ENCODE peak calls at places on chromosomes 12 and 14, in nine cellular contexts. I is GM23248, O is fibroblast of lung, U is astrocyte, J is A673, B is hepatocyte, C is neural progenitor cell, E is PC-9, G is HCT116. K is an unnamed sample.

GRCh38 chr14:74652541-74652940 is 40.5 kb upstream of the LTBP2 start:
- DNase-seq in I (no peak), O (no peak), U (no peak), J (no peak), B (no peak), C (no peak), E (no peak), G (no peak), K (no peak)

GRCh38 chr14:68466491-68466977 is 326.3 kb downstream of the ZFP36L1 start:
- DNase-seq in I (peak; percentile 92), O (peak; percentile 91), U (peak; percentile 99), J (no peak), B (peak; percentile 57), C (no peak), E (peak; percentile 100), G (peak; percentile 78), K (no peak)

GRCh38 chr12:107337354-107338095 is 244.2 kb upstream of the CRY1 start:
- DNase-seq in I (peak; percentile 76), O (no peak), U (no peak), J (no peak), B (no peak), C (no peak), E (peak; percentile 72), G (no peak), K (no peak)

GRCh38 chr12:99767809-99768208 is 120.3 kb downstream of the GARIN6 start:
- DNase-seq in I (peak; percentile 56), O (peak; percentile 42), U (peak; percentile 1), J (peak; percentile 36), B (peak; percentile 8), C (no peak), E (no peak), G (peak; percentile 7), K (peak; percentile 26)

GRCh38 chr14:99524091-99524661 is 43.0 kb downstream of the CCNK start:
- DNase-seq in I (no peak), O (no peak), U (peak; percentile 56), J (no peak), B (no peak), C (no peak), E (no peak), G (no peak), K (no peak)

GRCh38 chr12:94704452-94704871 is 54.1 kb upstream of the TMCC3 start:
- DNase-seq in I (peak; percentile 84), O (peak; percentile 97), U (peak; percentile 86), J (no peak), B (peak; percentile 78), C (no peak), E (peak; percentile 82), G (no peak), K (no peak)

GRCh38 chr14:34355584-34356266 is 106.3 kb downstream of the SPTSSA start:
- DNase-seq in I (peak; percentile 88), O (peak; percentile 73), U (peak; percentile 92), J (no peak), B (no peak), C (no peak), E (peak; percentile 47), G (no peak), K (peak; percentile 52)

GRCh38 chr14:80428171-80428570 is 216.9 kb upstream of the DIO2 start:
- DNase-seq in I (peak; percentile 29), O (no peak), U (peak; percentile 72), J (no peak), B (no peak), C (no peak), E (no peak), G (no peak), K (no peak)

GRCh38 chr12:94841171-94841570 is 162.3 kb downstream of the NDUFA12 start:
- DNase-seq in I (no peak), O (peak; percentile 68), U (no peak), J (no peak), B (peak; percentile 18), C (no peak), E (no peak), G (no peak), K (no peak)

GRCh38 chr12:131833896-131834641 is 5.9 kb downstream of the MMP17 start:
- DNase-seq in I (peak; percentile 60), O (peak; percentile 40), U (peak; percentile 16), J (peak; percentile 66), B (peak; percentile 10), C (peak; percentile 69), E (no peak), G (no peak), K (no peak)

GRCh38 chr14:73403181-73403752 is 55.1 kb downstream of the NUMB start:
- DNase-seq in I (no peak), O (no peak), U (no peak), J (no peak), B (no peak), C (no peak), E (no peak), G (no peak), K (no peak)

GRCh38 chr12:131758016-131758739 is 47.3 kb downstream of the SFSWAP start:
- DNase-seq in I (no peak), O (no peak), U (no peak), J (no peak), B (no peak), C (no peak), E (no peak), G (no peak), K (no peak)

GRCh38 chr14:24337824-24338175 is 2.0 kb downstream of the RIPK3 start:
- DNase-seq in I (no peak), O (no peak), U (no peak), J (no peak), B (no peak), C (no peak), E (no peak), G (no peak), K (no peak)

GRCh38 chr14:24340606-24341005 is 815 bp upstream of the RIPK3 start:
- DNase-seq in I (no peak), O (no peak), U (no peak), J (no peak), B (no peak), C (no peak), E (no peak), G (no peak), K (no peak)

GRCh38 chr14:24338843-24339242 is 948 bp downstream of the RIPK3 start:
- DNase-seq in I (no peak), O (no peak), U (no peak), J (no peak), B (no peak), C (no peak), E (no peak), G (no peak), K (no peak)

GRCh38 chr14:24337144-24337823 is 2.4 kb upstream of the ADCY4 start:
- DNase-seq in I (no peak), O (no peak), U (no peak), J (no peak), B (no peak), C (no peak), E (no peak), G (no peak), K (no peak)

GRCh38 chr14:24339284-24340151 is at the start of gene RIPK3:
- DNase-seq in I (peak; percentile 42), O (no peak), U (no peak), J (no peak), B (peak; percentile 70), C (peak; percentile 60), E (no peak), G (no peak), K (no peak)
- TF ChIP-seq EZH2 in I (no peak), O (no peak), U (peak; percentile 50), J (no peak), B (no peak), C (peak; percentile 92), E (no peak), G (no peak), K (no peak)

GRCh38 chr12:46208370-46208769 is 60.5 kb downstream of the SLC38A1 start:
- DNase-seq in I (no peak), O (no peak), U (no peak), J (no peak), B (no peak), C (no peak), E (no peak), G (no peak), K (no peak)
- H3K27ac ChIP-seq in I (no peak overlapping the region), O (no peak overlapping the region), U (no peak overlapping the region), J (no peak overlapping the region), B (peak overlapping the region; percentile 1), C (no peak overlapping the region), E (peak overlapping the region; percentile 11), G (no peak overlapping the region), K (no peak overlapping the region)

GRCh38 chr14:104221071-104221625 is 82.8 kb downstream of the KIF26A start:
- DNase-seq in I (no peak), O (no peak), U (no peak), J (no peak), B (no peak), C (no peak), E (no peak), G (no peak), K (no peak)

GRCh38 chr14:104221636-104222375 is 83.4 kb downstream of the KIF26A start:
- DNase-seq in I (no peak), O (no peak), U (no peak), J (no peak), B (no peak), C (no peak), E (no peak), G (no peak), K (no peak)

GRCh38 chr14:104223101-104223809 is 84.9 kb downstream of the KIF26A start:
- DNase-seq in I (no peak), O (no peak), U (no peak), J (peak; percentile 78), B (peak; percentile 67), C (no peak), E (no peak), G (no peak), K (no peak)

GRCh38 chr14:104223810-104224515 is 85.6 kb downstream of the KIF26A start:
- DNase-seq in I (no peak), O (no peak), U (no peak), J (peak; percentile 96), B (peak; percentile 51), C (no peak), E (no peak), G (no peak), K (peak; percentile 92)

GRCh38 chr14:104222396-104223036 is 84.1 kb downstream of the KIF26A start:
- DNase-seq in I (no peak), O (no peak), U (no peak), J (no peak), B (no peak), C (no peak), E (no peak), G (no peak), K (no peak)
- H3K9me3 ChIP-seq in I (no peaks in the 10 kb centered on the region), O (no peaks in the 10 kb centered on the region), U (no peaks in the 10 kb centered on the region), J (peaks cover 4% of the 10 kb centered on the region), B (no peaks in the 10 kb centered on the region), C (no peaks in the 10 kb centered on the region), E (no peaks in the 10 kb centered on the region), G (peaks cover 6% of the 10 kb centered on the region), K (no peaks in the 10 kb centered on the region)

DNA sequence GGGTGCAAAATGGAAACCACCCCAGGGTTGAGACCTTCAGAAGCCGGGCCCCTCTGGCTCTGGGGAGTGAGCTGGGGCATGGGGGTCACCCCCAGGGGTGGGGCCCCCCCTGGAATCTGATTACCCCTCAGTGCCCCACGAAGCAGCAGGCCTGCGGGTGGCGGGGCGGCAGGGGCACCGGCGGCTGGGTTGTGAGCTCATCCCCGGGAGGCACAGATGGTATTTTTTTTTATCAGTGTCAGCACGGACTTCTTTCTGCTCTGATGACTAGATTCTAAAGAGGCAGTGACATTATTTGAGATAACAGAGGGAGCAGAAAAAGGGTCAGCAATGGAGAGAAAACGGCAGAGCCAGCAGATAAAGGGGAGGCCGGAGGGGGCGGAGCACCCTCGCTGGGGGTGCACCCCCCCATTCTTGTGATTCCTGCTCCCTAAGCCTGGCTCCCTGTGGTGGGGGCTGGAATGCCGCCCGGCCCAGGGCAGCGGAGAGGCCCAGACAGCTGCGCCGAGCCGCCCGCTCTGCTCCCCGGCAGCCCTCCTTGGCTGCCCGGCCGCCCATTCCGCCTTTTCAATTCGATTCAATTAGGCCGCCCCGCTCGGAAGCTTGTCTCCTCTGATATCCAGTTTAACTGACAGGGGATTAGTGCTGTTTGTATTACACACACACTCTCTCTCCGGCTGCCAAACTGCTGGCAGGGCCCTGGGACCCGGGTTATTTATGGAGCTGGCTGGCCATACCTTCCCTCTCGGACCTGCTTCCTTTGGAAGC is 32.9 kb downstream of the MVK start:
- DNase-seq in I (no peak), O (no peak), U (no peak), J (peak; percentile 38), B (peak; percentile 54), C (peak; percentile 98), E (no peak), G (no peak), K (no peak)
- TF ChIP-seq EZH2 in I (no peak), O (no peak), U (no peak), J (no peak), B (no peak), C (no peak), E (no peak), G (no peak), K (no peak)